ENCODE peak calls at places on chromosomes 4 and X, in five cellular contexts. R is sigmoid colon, W is spleen, O is endothelial cell of umbilical vein, B is transverse colon. U is an unnamed sample. For H3K4me1, the result is how much of the 10 kb centered on the place peaks cover.

GRCh38 chr4:101118641-101119040 is 228.7 kb downstream of the PPP3CA start:
- DNase-seq in R (no peak), W (no peak), O (no peak), B (no peak), U (no peak)

GRCh38 chr4:185933078-185933581 is 121.1 kb upstream of the SORBS2 start:
- DNase-seq in R (no peak), W (no peak), O (peak), B (no peak), U (no peak)

GRCh38 chrX:48648299-48648698 is 35.3 kb upstream of the WAS start:
- DNase-seq in R (peak), W (peak), O (peak), B (peak), U (no peak)

GRCh38 chr4:100042235-100042634 is 92.2 kb upstream of the H2AZ1 start:
- DNase-seq in R (no peak), W (no peak), O (no peak), B (no peak), U (no peak)

GRCh38 chr4:38818441-38818976 is 13.9 kb upstream of the TLR1 start:
- DNase-seq in R (no peak), W (no peak), O (no peak), B (no peak), U (no peak)

GRCh38 chrX:80229626-80230025 is 190.6 kb upstream of the TENT5D start:
- DNase-seq in R (no peak), W (no peak), O (no peak), B (no peak), U (no peak)

GRCh38 chrX:82141942-82142341 is 940.0 kb downstream of the SH3BGRL start:
- DNase-seq in R (no peak), W (no peak), O (no peak), B (no peak), U (no peak)

GRCh38 chrX:54416965-54417364 is 23.2 kb upstream of the TSR2 start:
- DNase-seq in R (no peak), W (no peak), O (no peak), B (no peak), U (no peak)

GRCh38 chr4:183229397-183229796 is 90.7 kb downstream of the CLDN22 start:
- DNase-seq in R (no peak), W (no peak), O (no peak), B (no peak), U (no peak)

GRCh38 chr4:48594185-48594584 is 104.1 kb downstream of the ZAR1 start:
- DNase-seq in R (no peak), W (no peak), O (peak), B (no peak), U (no peak)

GRCh38 chr4:140691369-140691768 is 64.8 kb downstream of the TBC1D9 start:
- DNase-seq in R (no peak), W (no peak), O (peak), B (no peak), U (no peak)

GRCh38 chr4:53593765-53594164 is 2.5 kb upstream of the LNX1 start:
- DNase-seq in R (no peak), W (no peak), O (no peak), B (no peak), U (no peak)

GRCh38 chr4:184114431-184114830 is 103.2 kb downstream of the ENPP6 start:
- DNase-seq in R (no peak), W (no peak), O (no peak), B (no peak), U (no peak)

GRCh38 chr4:10088135-10089010 is 28.2 kb downstream of the WDR1 start:
- DNase-seq in R (no peak), W (peak), O (no peak), B (no peak), U (no peak)

GRCh38 chr4:108210989-108211725 is 42.4 kb upstream of the LEF1 start:
- DNase-seq in R (no peak), W (no peak), O (no peak), B (no peak), U (no peak)

GRCh38 chr4:4470208-4470607 is 71.6 kb downstream of the STX18 start:
- DNase-seq in R (no peak), W (no peak), O (no peak), B (no peak), U (no peak)

GRCh38 chrX:53255738-53256191 is 25.6 kb downstream of the IQSEC2 start:
- DNase-seq in R (peak), W (peak), O (peak), B (no peak), U (no peak)

GRCh38 chrX:144918936-144919335 is 328.4 kb upstream of the SPANXN1 start:
- DNase-seq in R (no peak), W (no peak), O (no peak), B (no peak), U (no peak)

GRCh38 chr4:152011469-152011868 is 250.7 kb upstream of the GATB start:
- DNase-seq in R (no peak), W (no peak), O (no peak), B (no peak), U (no peak)

GRCh38 chr4:141046255-141046654 is 87.0 kb downstream of the RNF150 start:
- DNase-seq in R (peak), W (no peak), O (no peak), B (no peak), U (no peak)

GRCh38 chrX:136528645-136529315 is 3.2 kb upstream of the VGLL1 start:
- DNase-seq in R (no peak), W (no peak), O (no peak), B (no peak), U (no peak)

GRCh38 chrX:32744906-32745305 is 466.4 kb downstream of the DMD start:
- DNase-seq in R (no peak), W (no peak), O (peak), B (no peak), U (no peak)

GRCh38 chr4:37434469-37434868 is 189.9 kb downstream of the NWD2 start:
- DNase-seq in R (no peak), W (no peak), O (no peak), B (no peak), U (no peak)
- H3K4me1 ChIP-seq in R (under half), W (under half), O (under half), B (under half), U (under half)

GRCh38 chr4:102564399-102564921 is 63.3 kb downstream of the NFKB1 start:
- DNase-seq in R (no peak), W (no peak), O (no peak), B (no peak), U (no peak)
- TF ChIP-seq POLR2A in R (no peak), W (no peak), O (no peak), B (no peak), U (no peak)

GRCh38 chrX:113929004-113929403 is 654.9 kb upstream of the HTR2C start:
- DNase-seq in R (no peak), W (no peak), O (peak), B (peak), U (no peak)
- TF ChIP-seq CTCF in R (no peak), W (peak), O (peak), B (peak), U (peak)

GRCh38 chr4:153570228-153570973 is 104.2 kb downstream of the TMEM131L start:
- DNase-seq in R (no peak), W (no peak), O (no peak), B (no peak), U (no peak)
- H3K4me1 ChIP-seq in R (under half), W (half or more), O (under half), B (under half), U (under half)

GRCh38 chrX:40106677-40107290 is 9.0 kb upstream of the BCOR start:
- DNase-seq in R (no peak), W (no peak), O (no peak), B (no peak), U (peak)

GRCh38 chrX:40107291-40108083 is 9.7 kb upstream of the BCOR start:
- DNase-seq in R (peak), W (peak), O (peak), B (peak), U (peak)

GRCh38 chrX:40109288-40110008 is 11.7 kb upstream of the BCOR start:
- DNase-seq in R (peak), W (peak), O (peak), B (peak), U (peak)

GRCh38 chrX:40108084-40108958 is 10.6 kb upstream of the BCOR start:
- DNase-seq in R (peak), W (peak), O (peak), B (peak), U (peak)

DNA sequence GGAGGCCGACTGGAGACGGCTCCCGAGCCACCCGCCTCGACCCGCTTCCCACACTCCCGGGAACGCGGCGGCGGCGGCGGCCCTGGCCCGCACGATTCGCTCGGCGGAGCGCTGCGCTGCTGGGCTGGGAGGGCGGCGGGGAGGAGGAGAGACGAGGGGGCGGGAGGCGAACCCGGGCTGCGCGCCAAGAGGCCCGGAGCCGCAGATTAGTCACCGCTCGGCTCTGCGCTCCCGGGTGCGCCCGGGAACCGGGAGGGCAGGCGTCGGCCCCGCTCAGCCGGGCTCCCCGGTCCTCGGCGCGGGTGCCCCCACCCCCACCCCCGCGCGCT is 11.2 kb upstream of the BCOR start:
- DNase-seq in R (peak), W (peak), O (peak), B (peak), U (peak)
- TF ChIP-seq POLR2A in R (no peak), W (no peak), O (no peak), B (peak), U (peak)

U was measured in right lobe of liver.